ENCODE peak calls at places on chromosomes 13 and 19, in seven cellular contexts. G, R, U, E, O, Z and L are unnamed samples.

GRCh38 chr19:35644206-35644986 is 2.9 kb downstream of the ETV2 start:
- DNase-seq in G (peak; percentile 88), R (peak; percentile 96), U (peak; percentile 98), E (peak; percentile 84), O (peak; percentile 92), Z (peak; percentile 98), L (peak; percentile 99)

GRCh38 chr19:46471116-46471733 is at the start of gene PNMA8A:
- DNase-seq in G (no peak), R (no peak), U (no peak), E (no peak), O (no peak), Z (peak; percentile 92), L (peak; percentile 82)

GRCh38 chr13:101614491-101614890 is 162.0 kb downstream of the ITGBL1 start:
- DNase-seq in G (no peak), R (no peak), U (no peak), E (no peak), O (no peak), Z (no peak), L (no peak)

GRCh38 chr13:96792736-96793444 is 201.4 kb downstream of the OXGR1 start:
- DNase-seq in G (no peak), R (no peak), U (no peak), E (no peak), O (no peak), Z (no peak), L (no peak)

GRCh38 chr13:113915786-113916329 is 52.0 kb upstream of the GAS6 start:
- DNase-seq in G (no peak), R (no peak), U (peak; percentile 13), E (no peak), O (no peak), Z (no peak), L (no peak)

GRCh38 chr13:59842507-59842906 is 321.2 kb downstream of the DIAPH3 start:
- DNase-seq in G (no peak), R (no peak), U (no peak), E (no peak), O (no peak), Z (no peak), L (no peak)

GRCh38 chr19:56117376-56117884 is 3.7 kb downstream of the ZNF787 start:
- DNase-seq in G (no peak), R (no peak), U (no peak), E (no peak), O (no peak), Z (no peak), L (no peak)

GRCh38 chr13:95689582-95689926 is 12.6 kb downstream of the DNAJC3 start:
- DNase-seq in G (no peak), R (no peak), U (no peak), E (no peak), O (no peak), Z (no peak), L (no peak)

GRCh38 chr13:76271728-76272232 is 614.4 kb downstream of the KCTD12 start:
- DNase-seq in G (no peak), R (no peak), U (no peak), E (no peak), O (no peak), Z (no peak), L (no peak)

GRCh38 chr13:105971312-105971711 is 564.1 kb downstream of the EFNB2 start:
- DNase-seq in G (no peak), R (no peak), U (no peak), E (no peak), O (peak; percentile 8), Z (no peak), L (no peak)

GRCh38 chr19:35757231-35757748 is 461 bp upstream of the HSPB6 start:
- DNase-seq in G (no peak), R (no peak), U (peak; percentile 70), E (no peak), O (peak; percentile 83), Z (peak; percentile 98), L (peak; percentile 99)

GRCh38 chr13:101955764-101956163 is 446.1 kb downstream of the FGF14 start:
- DNase-seq in G (no peak), R (no peak), U (no peak), E (no peak), O (no peak), Z (no peak), L (no peak)

GRCh38 chr13:41767801-41768200 is 193.1 kb downstream of the VWA8 start:
- DNase-seq in G (no peak), R (no peak), U (no peak), E (no peak), O (no peak), Z (no peak), L (no peak)

GRCh38 chr13:99577934-99578917 is 77.0 kb downstream of the TM9SF2 start:
- DNase-seq in G (no peak), R (no peak), U (no peak), E (no peak), O (no peak), Z (no peak), L (no peak)

GRCh38 chr13:88472316-88472715 is 801.1 kb downstream of the SLITRK5 start:
- DNase-seq in G (no peak), R (no peak), U (no peak), E (no peak), O (no peak), Z (no peak), L (no peak)

GRCh38 chr13:80527400-80527799 is 186.5 kb upstream of the SPRY2 start:
- DNase-seq in G (no peak), R (no peak), U (no peak), E (no peak), O (no peak), Z (no peak), L (no peak)

GRCh38 chr13:60410299-60410698 is 13.3 kb downstream of the TDRD3 start:
- DNase-seq in G (no peak), R (no peak), U (no peak), E (no peak), O (no peak), Z (no peak), L (no peak)

GRCh38 chr13:64505511-64505910 is 2724.6 kb downstream of the PCDH9 start:
- DNase-seq in G (no peak), R (no peak), U (no peak), E (no peak), O (no peak), Z (no peak), L (no peak)

GRCh38 chr19:49808762-49809154 is 4.3 kb downstream of the FUZ start:
- DNase-seq in G (peak; percentile 70), R (peak; percentile 89), U (peak; percentile 97), E (peak; percentile 64), O (peak; percentile 57), Z (peak; percentile 97), L (peak; percentile 39)

GRCh38 chr19:5264453-5264852 is 76.2 kb downstream of the PTPRS start:
- DNase-seq in G (no peak), R (no peak), U (no peak), E (no peak), O (no peak), Z (no peak), L (no peak)

GRCh38 chr19:17121736-17122293 is 46.2 kb downstream of the MYO9B start:
- DNase-seq in G (no peak), R (no peak), U (no peak), E (no peak), O (no peak), Z (peak; percentile 85), L (peak; percentile 58)